ENCODE peak calls at places on chromosomes 1 and 21, in six cellular contexts. F is NCI-H345; G is CD8-positive, alpha-beta memory T cell; R is aorta; P is caudate nucleus; M is GM19239. V is an unnamed sample.
A peak's percentile ranks its signal among the peaks of the same experiment; 100 is the strongest.

GRCh38 chr1:77514871-77515776 is 167.3 kb downstream of the ZZZ3 start:
- DNase-seq in F (no peak), R (no peak), P (peak; percentile 40), M (no peak), G (no peak), V (no peak)

GRCh38 chr1:35631396-35631795 is 9.9 kb downstream of the PSMB2 start:
- DNase-seq in F (no peak), P (no peak), M (no peak), G (no peak), R (no peak), V (no peak)

GRCh38 chr1:158180741-158181576 is at the start of gene CD1D:
- DNase-seq in P (peak; percentile 58), F (no peak), M (peak; percentile 16), G (no peak), R (peak; percentile 81), V (no peak)

GRCh38 chr1:40153073-40153770 is 8.0 kb upstream of the RLF start:
- DNase-seq in R (no peak), G (no peak), F (peak; percentile 37), P (peak; percentile 13), M (no peak), V (peak; percentile 17)

GRCh38 chr1:204363335-204364114 is 3.8 kb upstream of the PLEKHA6 start:
- DNase-seq in M (peak; percentile 75), P (peak; percentile 78), R (peak; percentile 86), G (peak; percentile 82), F (peak; percentile 73), V (peak; percentile 64)

GRCh38 chr1:197510691-197511378 is 242.8 kb downstream of the CRB1 start:
- DNase-seq in G (no peak), R (no peak), P (no peak), F (no peak), M (no peak), V (no peak)

GRCh38 chr21:41171210-41171609 is 3.2 kb downstream of the BACE2 start:
- DNase-seq in R (peak; percentile 81), P (no peak), M (no peak), F (no peak), G (no peak), V (no peak)

GRCh38 chr1:228045405-228045804 is 37.1 kb upstream of the ARF1 start:
- DNase-seq in G (no peak), F (no peak), P (no peak), M (no peak), R (peak; percentile 41), V (no peak)

GRCh38 chr1:156465747-156466365 is 34.7 kb downstream of the MEF2D start:
- DNase-seq in R (peak; percentile 76), P (no peak), G (no peak), M (no peak), F (no peak), V (no peak)

GRCh38 chr1:174726167-174726879 is 273.4 kb upstream of the CACYBP start:
- DNase-seq in R (no peak), F (no peak), G (no peak), M (no peak), P (no peak), V (no peak)

GRCh38 chr1:218304281-218305039 is 19.4 kb downstream of the RRP15 start:
- DNase-seq in G (no peak), F (peak; percentile 95), R (no peak), P (no peak), M (no peak), V (no peak)

GRCh38 chr1:227952374-227953021 is 4.8 kb upstream of the WNT9A start:
- DNase-seq in G (peak; percentile 41), F (no peak), M (no peak), R (peak; percentile 73), P (no peak), V (no peak)

GRCh38 chr1:40303051-40303771 is 13.9 kb downstream of the COL9A2 start:
- DNase-seq in P (no peak), R (no peak), G (no peak), F (no peak), M (no peak), V (no peak)

GRCh38 chr1:57848406-57848805 is 424.5 kb upstream of the DAB1 start:
- DNase-seq in R (no peak), F (no peak), M (no peak), P (no peak), G (no peak), V (no peak)

GRCh38 chr1:204258213-204259115 is 44.7 kb upstream of the GOLT1A start:
- DNase-seq in F (peak; percentile 53), G (no peak), P (peak; percentile 48), M (peak; percentile 36), R (peak; percentile 80), V (no peak)

GRCh38 chr1:6454856-6455751 is 10.9 kb downstream of the TNFRSF25 start:
- DNase-seq in M (no peak), G (peak; percentile 63), R (no peak), F (no peak), P (no peak), V (peak; percentile 31)

GRCh38 chr1:234676103-234676594 is 66.2 kb upstream of the IRF2BP2 start:
- DNase-seq in P (peak; percentile 86), G (peak; percentile 71), M (peak; percentile 49), R (peak; percentile 94), F (peak; percentile 85), V (peak; percentile 41)

GRCh38 chr1:79079770-79080169 is 73.2 kb upstream of the ADGRL4 start:
- DNase-seq in F (no peak), P (no peak), M (no peak), G (no peak), R (no peak), V (no peak)

GRCh38 chr1:115166531-115167091 is 77.3 kb upstream of the TSPAN2 start:
- DNase-seq in F (no peak), G (no peak), M (no peak), P (no peak), R (no peak), V (no peak)

GRCh38 chr1:966135-966602 is at the start of gene PLEKHN1:
- DNase-seq in R (no peak), M (peak; percentile 74), G (no peak), P (no peak), F (no peak), V (no peak)

GRCh38 chr1:16921391-16922185 is at the start of gene CROCC:
- DNase-seq in M (no peak), F (peak; percentile 66), R (peak; percentile 78), P (no peak), G (peak; percentile 64), V (peak; percentile 35)

GRCh38 chr1:206066479-206067171 is 13.7 kb downstream of the RHEX start:
- DNase-seq in P (no peak), M (peak; percentile 48), R (no peak), G (no peak), F (no peak), V (no peak)

GRCh38 chr21:42862774-42863503 is 16.4 kb downstream of the WDR4 start:
- DNase-seq in G (no peak), R (no peak), F (peak; percentile 40), P (no peak), M (no peak), V (no peak)

GRCh38 chr21:27314096-27314495 is 347.2 kb upstream of the ADAMTS5 start:
- DNase-seq in M (no peak), R (no peak), G (no peak), P (no peak), F (no peak), V (no peak)

GRCh38 chr1:201190624-201191051 is at the start of gene IGFN1:
- DNase-seq in G (no peak), R (no peak), P (no peak), F (no peak), M (no peak), V (no peak)

GRCh38 chr21:42426424-42426823 is 22.7 kb downstream of the UBASH3A start:
- DNase-seq in R (no peak), M (no peak), F (no peak), G (no peak), P (no peak), V (no peak)

GRCh38 chr1:7615138-7615537 is 156.0 kb upstream of the VAMP3 start:
- DNase-seq in F (no peak), R (peak; percentile 30), P (no peak), M (no peak), G (peak; percentile 8), V (no peak)

GRCh38 chr1:114299331-114300005 is 145.8 kb upstream of the SYT6 start:
- DNase-seq in M (no peak), P (no peak), R (no peak), G (no peak), F (no peak), V (no peak)

GRCh38 chr1:115099693-115100050 is 10.4 kb upstream of the TSPAN2 start:
- DNase-seq in P (no peak), G (no peak), M (no peak), R (no peak), F (no peak), V (peak; percentile 33)

GRCh38 chr1:110454328-110454727 is 3.4 kb downstream of the PROK1 start:
- DNase-seq in R (peak; percentile 16), M (no peak), G (no peak), P (no peak), F (no peak), V (no peak)

GRCh38 chr21:16912075-16912474 is 600.8 kb upstream of the CXADR start:
- DNase-seq in P (no peak), F (no peak), G (no peak), R (no peak), M (no peak), V (no peak)

GRCh38 chr1:86380257-86380861 is 15.8 kb downstream of the ODF2L start:
- DNase-seq in P (peak; percentile 33), M (peak; percentile 9), R (no peak), G (no peak), F (peak; percentile 37), V (no peak)

GRCh38 chr1:243525085-243525487 is 269.2 kb downstream of the SDCCAG8 start:
- DNase-seq in P (no peak), M (no peak), F (no peak), R (no peak), G (no peak), V (no peak)

GRCh38 chr1:235415008-235415904 is 48.0 kb downstream of the TBCE start:
- DNase-seq in P (peak; percentile 15), R (no peak), M (peak; percentile 69), G (peak; percentile 66), F (peak; percentile 48), V (peak; percentile 40)

GRCh38 chr1:214441119-214441518 is 110.3 kb downstream of the PTPN14 start:
- DNase-seq in F (no peak), P (no peak), R (no peak), M (no peak), G (no peak), V (no peak)

GRCh38 chr1:204623894-204624361 is 61.6 kb downstream of the LRRN2 start:
- DNase-seq in P (no peak), R (no peak), M (no peak), F (no peak), G (no peak), V (no peak)

V was measured in effector CD4-positive, alpha-beta T cell.